ENCODE peak calls at places on chromosomes 1 and 21, in four cellular contexts. One of them, this sample, is unnamed.
A peak's percentile ranks its signal among the peaks of the same experiment; 100 is the strongest.

GRCh38 chr1:101235241-101235695 is 1.6 kb upstream of the S1PR1 start:
- DNase-seq in activated CD8-positive, alpha-beta memory T cell treated with anti-CD3 and anti-CD28 coated beads for 1 hour: no peak
- DNase-seq in mesothelial cell of epicardium: no peak
- DNase-seq in activated gamma-delta T cell: no peak
- DNase-seq in this sample: no peak

GRCh38 chr1:155872527-155872926 is 13.2 kb downstream of the SYT11 start:
- DNase-seq in activated CD8-positive, alpha-beta memory T cell treated with anti-CD3 and anti-CD28 coated beads for 1 hour: no peak
- DNase-seq in mesothelial cell of epicardium: no peak
- DNase-seq in activated gamma-delta T cell: no peak
- DNase-seq in this sample: no peak

GRCh38 chr1:215529111-215529510 is 38.0 kb upstream of the KCTD3 start:
- DNase-seq in activated CD8-positive, alpha-beta memory T cell treated with anti-CD3 and anti-CD28 coated beads for 1 hour: no peak
- DNase-seq in mesothelial cell of epicardium: no peak
- DNase-seq in activated gamma-delta T cell: no peak
- DNase-seq in this sample: no peak

GRCh38 chr1:205950280-205950679 is 7.0 kb upstream of the SLC26A9 start:
- DNase-seq in activated CD8-positive, alpha-beta memory T cell treated with anti-CD3 and anti-CD28 coated beads for 1 hour: no peak
- DNase-seq in mesothelial cell of epicardium: no peak
- DNase-seq in activated gamma-delta T cell: no peak
- DNase-seq in this sample: no peak

GRCh38 chr21:35015435-35016024 is 33.6 kb downstream of the RUNX1 start:
- DNase-seq in activated CD8-positive, alpha-beta memory T cell treated with anti-CD3 and anti-CD28 coated beads for 1 hour: no peak
- DNase-seq in mesothelial cell of epicardium: no peak
- DNase-seq in activated gamma-delta T cell: no peak
- DNase-seq in this sample: no peak

GRCh38 chr1:64838486-64838885 is 93.6 kb downstream of the RAVER2 start:
- DNase-seq in activated CD8-positive, alpha-beta memory T cell treated with anti-CD3 and anti-CD28 coated beads for 1 hour: no peak
- DNase-seq in mesothelial cell of epicardium: no peak
- DNase-seq in activated gamma-delta T cell: no peak
- DNase-seq in this sample: no peak

GRCh38 chr1:204089044-204089751 is 16.3 kb downstream of the SOX13 start:
- DNase-seq in activated CD8-positive, alpha-beta memory T cell treated with anti-CD3 and anti-CD28 coated beads for 1 hour: no peak
- DNase-seq in mesothelial cell of epicardium: no peak
- DNase-seq in activated gamma-delta T cell: no peak
- DNase-seq in this sample: no peak

GRCh38 chr1:87937774-87938173 is 609.1 kb downstream of the LMO4 start:
- DNase-seq in activated CD8-positive, alpha-beta memory T cell treated with anti-CD3 and anti-CD28 coated beads for 1 hour: no peak
- DNase-seq in mesothelial cell of epicardium: no peak
- DNase-seq in activated gamma-delta T cell: no peak
- DNase-seq in this sample: no peak

GRCh38 chr1:186763107-186763506 is 65.6 kb upstream of the PLA2G4A start:
- DNase-seq in activated CD8-positive, alpha-beta memory T cell treated with anti-CD3 and anti-CD28 coated beads for 1 hour: no peak
- DNase-seq in mesothelial cell of epicardium: no peak
- DNase-seq in activated gamma-delta T cell: no peak
- DNase-seq in this sample: no peak

GRCh38 chr1:112808861-112809684 is 93.9 kb upstream of the PPM1J start:
- DNase-seq in activated CD8-positive, alpha-beta memory T cell treated with anti-CD3 and anti-CD28 coated beads for 1 hour: no peak
- DNase-seq in mesothelial cell of epicardium: peak; percentile 59
- DNase-seq in activated gamma-delta T cell: no peak
- DNase-seq in this sample: peak; percentile 81

GRCh38 chr1:85237613-85238012 is 21.8 kb downstream of the C1orf52 start:
- DNase-seq in activated CD8-positive, alpha-beta memory T cell treated with anti-CD3 and anti-CD28 coated beads for 1 hour: no peak
- DNase-seq in mesothelial cell of epicardium: no peak
- DNase-seq in activated gamma-delta T cell: no peak
- DNase-seq in this sample: no peak

GRCh38 chr1:119791377-119791776 is 19.9 kb downstream of the REG4 start:
- DNase-seq in activated CD8-positive, alpha-beta memory T cell treated with anti-CD3 and anti-CD28 coated beads for 1 hour: no peak
- DNase-seq in mesothelial cell of epicardium: no peak
- DNase-seq in activated gamma-delta T cell: no peak
- DNase-seq in this sample: no peak

GRCh38 chr1:200263203-200263602 is 146.6 kb downstream of the ZNF281 start:
- DNase-seq in activated CD8-positive, alpha-beta memory T cell treated with anti-CD3 and anti-CD28 coated beads for 1 hour: no peak
- DNase-seq in mesothelial cell of epicardium: no peak
- DNase-seq in activated gamma-delta T cell: no peak
- DNase-seq in this sample: no peak

GRCh38 chr1:180360333-180361075 is 130.4 kb downstream of the LHX4 start:
- DNase-seq in activated CD8-positive, alpha-beta memory T cell treated with anti-CD3 and anti-CD28 coated beads for 1 hour: no peak
- DNase-seq in mesothelial cell of epicardium: no peak
- DNase-seq in activated gamma-delta T cell: no peak
- DNase-seq in this sample: no peak

GRCh38 chr1:51733793-51734522 is 117.1 kb downstream of the OSBPL9 start:
- DNase-seq in activated CD8-positive, alpha-beta memory T cell treated with anti-CD3 and anti-CD28 coated beads for 1 hour: no peak
- DNase-seq in mesothelial cell of epicardium: no peak
- DNase-seq in activated gamma-delta T cell: no peak
- DNase-seq in this sample: no peak

This sample was measured in Karpas-422.